ENCODE peak calls at places on chromosomes 16 and 17, in eight cellular contexts. G is body of pancreas; Z is A549; B is heart right ventricle; J is tibial artery; A is H1; X is naive thymus-derived CD4-positive, alpha-beta T cell; Q is cardiac muscle cell. T is an unnamed sample. For H3K4me1, the result is how much of the 10 kb centered on the place peaks cover.

GRCh38 chr16:4949986-4950385 is 8.1 kb upstream of the SEC14L5 start:
- DNase-seq in Z (no peak), G (no peak), Q (no peak), X (no peak), B (no peak), A (no peak), J (no peak), T (no peak)

GRCh38 chr17:27038676-27039075 is 255.2 kb upstream of the WSB1 start:
- DNase-seq in J (no peak), B (no peak), X (no peak), Q (no peak), Z (no peak), G (no peak), A (no peak), T (no peak)

GRCh38 chr16:89924298-89924924 is 1.3 kb downstream of the TUBB3 start:
- DNase-seq in A (peak), X (peak), J (no peak), Q (peak), B (no peak), Z (no peak), G (no peak), T (peak)

GRCh38 chr17:41687828-41688640 is 651 bp upstream of the EIF1 start:
- DNase-seq in G (peak), B (peak), A (no peak), X (peak), J (peak), Q (peak), Z (no peak), T (peak)

GRCh38 chr17:63645775-63646491 is 23.7 kb downstream of the MAP3K3 start:
- DNase-seq in Q (no peak), Z (no peak), J (no peak), X (no peak), G (no peak), A (no peak), B (no peak), T (no peak)

GRCh38 chr16:83676056-83676455 is 131.7 kb upstream of the HSBP1 start:
- DNase-seq in B (no peak), J (no peak), Q (no peak), Z (no peak), G (no peak), A (no peak), X (no peak), T (no peak)

GRCh38 chr16:66728117-66728787 is 23.2 kb downstream of the DYNC1LI2 start:
- DNase-seq in Q (peak), A (no peak), G (peak), Z (peak), X (no peak), J (no peak), B (no peak), T (peak)

GRCh38 chr17:80826955-80827645 is 164.5 kb upstream of the CHMP6 start:
- DNase-seq in X (no peak), J (peak), A (no peak), B (no peak), Z (peak), G (no peak), Q (peak), T (no peak)

GRCh38 chr17:32928527-32929287 is 754 bp downstream of the TMEM98 start:
- DNase-seq in G (no peak), J (no peak), Z (no peak), X (no peak), A (no peak), Q (peak), B (no peak), T (no peak)

GRCh38 chr16:26505501-26505900 is 561.2 kb upstream of the C16orf82 start:
- DNase-seq in X (no peak), Z (no peak), G (no peak), A (no peak), Q (no peak), J (no peak), B (no peak), T (no peak)

GRCh38 chr17:4920351-4921048 is 11.6 kb upstream of the GP1BA start:
- DNase-seq in Q (peak), G (no peak), J (no peak), Z (no peak), X (no peak), A (no peak), B (no peak), T (no peak)

GRCh38 chr16:4373356-4373908 is 1.8 kb downstream of the VASN start:
- DNase-seq in J (no peak), Z (no peak), X (peak), B (peak), G (no peak), Q (no peak), A (no peak), T (no peak)

GRCh38 chr16:47657977-47658376 is 196.8 kb downstream of the PHKB start:
- DNase-seq in B (no peak), Z (no peak), G (no peak), J (no peak), X (no peak), A (no peak), Q (no peak), T (no peak)

GRCh38 chr16:72221216-72221995 is 49.5 kb upstream of the PMFBP1 start:
- DNase-seq in B (no peak), X (no peak), Z (no peak), Q (no peak), G (no peak), J (no peak), A (no peak), T (no peak)

GRCh38 chr17:6575596-6575988 is 19.2 kb upstream of the PITPNM3 start:
- DNase-seq in B (no peak), Z (no peak), X (no peak), Q (no peak), J (no peak), G (no peak), A (no peak), T (no peak)

GRCh38 chr16:22123759-22124490 is 31.6 kb downstream of the VWA3A start:
- DNase-seq in X (no peak), Z (peak), A (no peak), J (no peak), B (no peak), G (no peak), Q (no peak), T (no peak)

GRCh38 chr17:69335018-69335417 is 8.1 kb upstream of the ABCA5 start:
- DNase-seq in G (no peak), A (no peak), Z (peak), B (no peak), Q (peak), J (no peak), X (no peak), T (no peak)

GRCh38 chr17:10668771-10669170 is 11.7 kb upstream of the MYH3 start:
- DNase-seq in G (no peak), A (no peak), Z (no peak), X (no peak), J (no peak), B (no peak), Q (peak), T (no peak)

GRCh38 chr17:40283662-40284061 is 4.0 kb upstream of the CDC6 start:
- DNase-seq in Q (peak), B (no peak), Z (peak), J (no peak), A (no peak), G (no peak), X (no peak), T (no peak)

GRCh38 chr17:83200746-83201145 is 121.3 kb downstream of the METRNL start:
- DNase-seq in Z (no peak), G (no peak), Q (no peak), B (peak), J (peak), A (no peak), X (no peak), T (peak)

GRCh38 chr17:83200231-83200699 is 120.9 kb downstream of the METRNL start:
- DNase-seq in A (no peak), J (peak), G (peak), Z (no peak), B (peak), X (no peak), Q (no peak), T (peak)

GRCh38 chr17:83201206-83202001 is 122.0 kb downstream of the METRNL start:
- DNase-seq in A (no peak), B (no peak), G (no peak), J (peak), Q (no peak), Z (no peak), X (no peak), T (peak)

GRCh38 chr17:83198366-83199341 is 119.2 kb downstream of the METRNL start:
- DNase-seq in J (peak), G (no peak), Z (no peak), X (no peak), Q (no peak), B (peak), A (no peak), T (no peak)

DNA sequence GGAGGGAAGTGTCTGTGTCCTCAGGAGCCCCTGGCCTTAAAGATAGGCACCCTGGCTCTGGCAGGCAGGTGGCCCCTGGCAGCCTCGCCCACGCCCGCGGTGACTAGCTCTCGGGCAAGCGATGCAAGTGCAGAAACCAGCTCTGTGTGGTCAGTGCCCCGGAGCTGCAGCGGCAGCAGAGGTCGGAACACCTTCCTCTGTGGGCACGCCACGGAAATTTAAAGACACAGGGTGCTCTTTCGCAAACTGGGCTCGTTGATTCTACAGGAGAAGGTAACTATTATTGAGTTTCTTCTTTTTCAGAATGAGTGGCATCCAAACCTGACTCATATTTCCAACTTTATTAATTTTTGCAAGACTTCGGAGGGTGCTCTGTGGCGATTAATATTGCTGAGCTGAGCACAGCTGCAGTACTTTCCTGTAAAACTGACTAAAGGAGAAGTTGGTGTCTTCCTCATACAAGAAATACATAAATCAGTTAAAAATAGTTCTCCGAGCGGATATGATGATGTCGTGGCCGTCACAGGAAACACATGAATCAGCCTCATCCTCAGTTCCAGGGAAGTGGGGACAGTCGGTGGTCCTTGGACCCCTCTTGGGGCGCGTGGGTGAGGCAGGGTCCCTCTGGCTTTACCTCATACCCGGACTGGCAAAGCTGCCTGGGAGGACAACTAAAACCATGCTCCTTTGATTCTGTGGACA is 120.2 kb downstream of the METRNL start:
- DNase-seq in G (peak), B (peak), A (no peak), Z (no peak), J (peak), X (no peak), Q (no peak), T (peak)
- H3K4me3 ChIP-seq in G (no peak), B (no peak), A (no peak), Z (no peak), J (no peak), X (peak), Q (no peak), T (no peak)

DNA sequence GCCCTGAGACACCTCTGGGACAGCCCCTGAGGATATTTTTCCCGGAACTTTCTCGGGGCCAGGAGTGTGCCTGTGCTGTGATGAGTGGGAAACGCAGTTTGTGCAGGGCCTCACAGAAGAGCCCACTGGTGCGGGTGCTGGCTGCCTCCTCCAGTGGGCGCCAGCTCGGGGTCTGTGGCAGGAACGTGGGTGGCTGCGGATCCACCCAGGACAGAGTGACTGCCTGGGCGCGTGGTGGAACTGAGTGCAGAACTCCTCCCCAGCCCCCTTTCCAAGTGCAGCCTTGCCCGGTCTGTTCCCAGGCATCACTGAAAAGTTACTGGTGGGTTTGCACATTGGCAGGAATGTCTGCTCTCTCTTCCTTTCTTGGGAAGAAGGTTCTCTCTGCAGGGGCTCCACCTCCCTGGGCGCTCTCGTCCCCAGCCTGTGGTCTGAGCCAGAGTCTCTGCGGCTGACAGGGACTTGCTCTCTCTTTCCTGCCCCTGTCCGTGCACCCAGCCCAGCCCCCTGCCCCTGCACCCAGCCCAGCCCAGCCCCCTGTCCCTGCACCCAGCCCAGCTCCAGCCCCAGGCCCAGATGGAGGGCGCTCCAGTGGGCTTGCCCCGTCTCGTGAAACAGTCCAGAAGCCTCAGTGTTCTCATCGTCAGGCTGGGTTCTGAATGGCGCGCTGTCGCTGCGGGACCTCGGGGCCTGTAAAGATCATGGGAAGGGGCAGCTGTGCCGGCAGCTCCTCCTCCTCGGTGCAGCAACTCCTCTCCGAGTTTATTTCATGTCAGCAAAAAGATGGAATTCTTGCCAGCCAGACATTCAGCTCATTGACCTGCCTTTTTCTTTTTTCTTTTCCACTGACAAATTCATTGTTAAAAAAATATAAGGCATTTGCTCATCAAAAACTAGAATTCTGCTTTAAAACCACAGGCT is 117.5 kb downstream of the BANP start:
- DNase-seq in Z (no peak), B (no peak), A (no peak), Q (no peak), J (no peak), G (no peak), X (no peak), T (peak)
- H3K27ac ChIP-seq in Z (no peak), B (no peak), A (no peak), Q (no peak), J (no peak), G (no peak), X (no peak), T (no peak)

GRCh38 chr17:1180958-1181768 is 1.4 kb upstream of the ABR start:
- DNase-seq in A (no peak), B (no peak), J (no peak), Z (no peak), X (no peak), Q (no peak), G (no peak), T (no peak)

GRCh38 chr17:1182831-1183578 is 3.2 kb upstream of the ABR start:
- DNase-seq in A (no peak), Q (no peak), J (no peak), B (no peak), X (no peak), Z (no peak), G (no peak), T (no peak)

GRCh38 chr17:1179635-1180433 is at the start of gene ABR:
- DNase-seq in X (peak), J (no peak), G (peak), A (no peak), Q (peak), Z (peak), B (peak), T (peak)

GRCh38 chr17:1180434-1180742 is 607 bp upstream of the ABR start:
- DNase-seq in Z (no peak), J (no peak), G (no peak), A (no peak), Q (no peak), B (no peak), X (no peak), T (no peak)

GRCh38 chr17:1181769-1182137 is 2.0 kb upstream of the ABR start:
- DNase-seq in X (no peak), B (no peak), J (no peak), Z (no peak), A (no peak), Q (peak), G (no peak), T (no peak)
- H3K4me1 ChIP-seq in X (under half), B (half or more), J (under half), Z (under half), A (under half), Q (under half), G (under half), T (half or more)

GRCh38 chr17:82963104-82963950 is 116.1 kb upstream of the METRNL start:
- DNase-seq in Z (no peak), J (peak), X (no peak), B (peak), A (peak), G (peak), Q (peak), T (peak)
- H3K4me3 ChIP-seq in Z (no peak), J (peak), X (no peak), B (peak), A (peak), G (no peak), Q (no peak), T (peak)

DNA sequence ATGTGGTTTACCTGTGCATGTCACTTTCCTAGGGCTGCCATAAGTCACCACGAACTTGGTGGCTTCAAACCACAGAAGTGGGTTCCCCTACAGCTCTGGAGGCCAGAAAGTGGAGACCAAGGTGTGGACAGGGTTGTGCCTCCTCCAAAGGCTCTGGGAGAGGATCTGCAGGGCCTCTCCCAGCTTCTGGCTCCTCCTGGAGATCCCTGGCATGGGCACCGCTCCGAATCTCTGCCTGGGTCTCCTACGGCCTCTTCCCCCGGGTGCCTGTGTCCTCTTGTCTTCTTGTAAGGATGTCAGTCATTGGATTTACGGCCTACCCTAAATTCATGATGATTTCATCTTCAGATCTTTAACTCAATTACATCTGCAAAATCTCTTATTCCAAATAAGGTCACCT is 2.5 kb upstream of the SRRM2 start:
- DNase-seq in Q (no peak), J (no peak), Z (no peak), B (no peak), A (no peak), X (no peak), G (no peak), T (no peak)
- H3K27ac ChIP-seq in Q (no peak), J (no peak), Z (no peak), B (no peak), A (no peak), X (no peak), G (no peak), T (no peak)

GRCh38 chr16:14111713-14112538 is 40.8 kb downstream of the MRTFB start:
- DNase-seq in A (no peak), Q (peak), J (peak), B (peak), G (peak), X (no peak), Z (no peak), T (peak)
- H3K4me1 ChIP-seq in A (under half), Q (under half), J (under half), B (half or more), G (under half), X (under half), Z (under half), T (half or more)

GRCh38 chr16:70803354-70803753 is 2.4 kb upstream of the VAC14 start:
- DNase-seq in A (no peak), G (no peak), J (no peak), X (no peak), Q (peak), B (no peak), Z (no peak), T (no peak)

GRCh38 chr16:70805787-70806186 is 4.8 kb upstream of the VAC14 start:
- DNase-seq in G (no peak), Z (no peak), A (no peak), J (no peak), Q (peak), B (no peak), X (no peak), T (no peak)

GRCh38 chr16:70804153-70804728 is 3.3 kb upstream of the VAC14 start:
- DNase-seq in X (no peak), Q (peak), A (no peak), J (no peak), Z (no peak), G (no peak), B (no peak), T (no peak)

GRCh38 chr16:70805380-70805779 is 4.4 kb upstream of the VAC14 start:
- DNase-seq in A (no peak), B (no peak), X (no peak), Q (no peak), J (no peak), G (no peak), Z (no peak), T (no peak)

GRCh38 chr16:70804729-70805169 is 3.8 kb upstream of the VAC14 start:
- DNase-seq in A (no peak), X (no peak), Q (no peak), B (no peak), J (no peak), Z (no peak), G (no peak), T (no peak)
- H3K4me3 ChIP-seq in A (no peak), X (no peak), Q (no peak), B (no peak), J (no peak), Z (no peak), G (no peak), T (no peak)

DNA sequence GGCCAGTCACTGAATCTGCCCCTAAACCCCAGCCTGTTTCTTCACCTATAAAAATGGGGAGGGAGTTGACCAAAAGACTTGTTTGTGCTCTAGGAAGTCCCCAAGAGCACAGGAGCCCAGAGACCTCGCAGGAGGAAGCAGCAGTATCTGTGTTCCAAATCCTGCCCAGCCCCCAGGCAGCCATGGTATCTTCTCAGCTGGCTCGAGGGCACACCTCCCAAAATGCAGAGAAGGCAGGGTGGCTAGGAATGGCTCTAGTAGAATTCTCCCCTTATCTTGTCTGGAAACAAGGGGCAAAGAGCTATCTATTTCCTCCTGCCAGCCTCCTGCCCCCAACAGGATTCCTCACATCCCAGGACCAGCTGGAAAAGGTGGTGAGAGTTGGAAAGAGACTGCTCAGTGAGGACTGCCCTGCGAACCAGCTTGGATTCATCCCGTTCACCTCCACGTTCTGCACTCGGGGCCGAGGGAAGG is 8.6 kb upstream of the TSPOAP1 start:
- DNase-seq in B (no peak), Q (no peak), Z (no peak), G (no peak), J (no peak), A (no peak), X (peak), T (no peak)
- H3K27ac ChIP-seq in B (peak), Q (peak), Z (no peak), G (no peak), J (peak), A (peak), X (peak), T (peak)

T was measured in heart left ventricle.